ENCODE peak calls at places on chromosomes 7 and 10, in five cellular contexts. R is GM13977; T is CD4-positive, alpha-beta T cell; J is Calu3; E is IMR-90. K is an unnamed sample.

GRCh38 chr7:114691605-114692004 is 230.3 kb upstream of the MDFIC start:
- DNase-seq in T (no peak), J (no peak), R (no peak), E (no peak), K (no peak)

GRCh38 chr7:151371266-151371665 is 29.7 kb downstream of the NUB1 start:
- DNase-seq in R (no peak), J (no peak), T (no peak), E (no peak), K (no peak)

GRCh38 chr7:12199363-12199762 is 11.7 kb upstream of the TMEM106B start:
- DNase-seq in T (no peak), R (no peak), E (peak; percentile 14), J (no peak), K (no peak)

GRCh38 chr7:2576742-2577491 is 18.1 kb downstream of the IQCE start:
- DNase-seq in E (no peak), R (no peak), J (no peak), T (no peak), K (no peak)

GRCh38 chr10:118835682-118836326 is 81.0 kb upstream of the CACUL1 start:
- DNase-seq in J (peak; percentile 62), E (no peak), R (no peak), T (no peak), K (no peak)

GRCh38 chr7:4715385-4715770 is 33.3 kb downstream of the FOXK1 start:
- DNase-seq in R (no peak), J (no peak), E (peak; percentile 88), T (no peak), K (no peak)

GRCh38 chr10:102604379-102604960 is 39.8 kb upstream of the TRIM8 start:
- DNase-seq in T (no peak), J (peak; percentile 27), E (peak; percentile 92), R (no peak), K (no peak)

GRCh38 chr10:3805791-3806381 is 20.9 kb upstream of the KLF6 start:
- DNase-seq in T (no peak), E (peak; percentile 77), J (peak; percentile 57), R (no peak), K (no peak)

GRCh38 chr10:129764011-129764900 is 199.8 kb downstream of the EBF3 start:
- DNase-seq in E (no peak), T (no peak), J (no peak), R (no peak), K (no peak)

GRCh38 chr7:26356929-26357792 is 65.5 kb downstream of the SNX10 start:
- DNase-seq in E (no peak), T (no peak), J (no peak), R (no peak), K (no peak)

GRCh38 chr7:136275794-136276193 is 298.6 kb upstream of the MTPN start:
- DNase-seq in J (no peak), T (no peak), E (no peak), R (no peak), K (no peak)

GRCh38 chr10:76432274-76433012 is 1001.0 kb downstream of the LRMDA start:
- DNase-seq in T (no peak), E (peak; percentile 74), R (no peak), J (no peak), K (no peak)

GRCh38 chr7:30159698-30160143 is 24.9 kb downstream of the MTURN start:
- DNase-seq in E (peak; percentile 45), J (peak; percentile 30), T (no peak), R (no peak), K (no peak)

GRCh38 chr7:105003275-105003674 is 10.7 kb upstream of the KMT2E start:
- DNase-seq in J (no peak), T (no peak), R (no peak), E (peak; percentile 82), K (no peak)

GRCh38 chr7:45911311-45911710 is 9.8 kb downstream of the IGFBP3 start:
- DNase-seq in R (no peak), E (no peak), T (no peak), J (no peak), K (no peak)

GRCh38 chr10:96840841-96841518 is 8.9 kb downstream of the LCOR start:
- DNase-seq in T (no peak), J (peak; percentile 46), R (no peak), E (peak; percentile 60), K (no peak)

GRCh38 chr10:100327007-100327700 is 2.9 kb downstream of the PKD2L1 start:
- DNase-seq in R (peak; percentile 83), T (no peak), J (no peak), E (peak; percentile 10), K (no peak)

DNA sequence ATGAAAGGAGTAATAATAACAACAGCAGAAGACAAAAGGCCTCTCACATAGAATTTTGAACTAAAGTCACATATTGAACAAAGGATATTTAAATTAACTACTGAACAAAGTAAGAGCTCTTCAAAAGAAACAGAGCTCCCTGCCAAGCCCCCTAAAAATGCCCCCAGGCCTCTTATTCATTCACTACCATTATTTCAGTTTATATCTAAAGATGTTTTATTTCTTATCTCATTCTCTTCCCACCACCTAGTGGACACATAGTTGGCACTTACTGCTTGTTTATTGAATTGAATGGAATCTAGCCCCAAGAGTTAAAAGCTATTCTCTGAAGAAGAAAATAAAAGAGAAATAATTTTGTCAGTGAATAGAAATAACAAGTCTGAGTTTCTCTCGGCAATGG is 37.4 kb downstream of the VCL start:
- DNase-seq in T (no peak), J (no peak), R (no peak), E (peak; percentile 49), K (no peak)
- TF ChIP-seq CTCF in T (peak; percentile 39), J (no peak), R (peak; percentile 24), E (peak; percentile 23), K (peak; percentile 30)

DNA sequence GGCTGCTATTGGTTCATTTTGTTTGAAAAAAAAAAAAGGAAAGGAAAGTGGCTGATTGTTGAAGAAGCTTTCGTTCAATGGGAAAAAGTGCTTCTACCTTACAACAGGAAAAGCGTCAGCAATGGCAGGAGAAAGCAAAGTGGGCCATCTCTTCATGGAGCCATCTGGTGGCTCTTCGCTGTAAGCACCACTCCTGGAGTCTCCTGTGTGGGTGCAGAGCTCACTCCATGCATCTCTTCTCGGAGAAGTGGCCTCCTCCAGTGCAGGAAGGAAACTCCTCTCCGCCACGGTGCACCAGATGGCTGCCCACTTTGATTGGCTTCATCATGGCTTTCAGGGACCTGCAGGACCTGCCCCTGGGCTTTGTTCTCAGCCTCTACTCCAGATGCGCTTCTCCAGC is 250.9 kb downstream of the PTEN start:
- DNase-seq in R (no peak), E (peak; percentile 25), T (no peak), J (peak; percentile 32), K (no peak)
- TF ChIP-seq CTCF in R (peak; percentile 70), E (peak; percentile 34), T (peak; percentile 50), J (no peak), K (peak; percentile 57)

GRCh38 chr10:103736763-103737162 is 118.6 kb downstream of the SH3PXD2A start:
- DNase-seq in T (no peak), J (no peak), E (no peak), R (no peak), K (no peak)
- TF ChIP-seq CTCF in T (no peak), J (no peak), E (peak; percentile 3), R (no peak), K (no peak)

GRCh38 chr10:42755028-42755451 is 27.6 kb upstream of the BMS1 start:
- DNase-seq in E (no peak), R (no peak), J (peak; percentile 42), T (no peak), K (no peak)

GRCh38 chr10:42755591-42756093 is 27.0 kb upstream of the BMS1 start:
- DNase-seq in J (no peak), E (no peak), R (no peak), T (no peak), K (no peak)

GRCh38 chr10:42754155-42755027 is 28.2 kb upstream of the BMS1 start:
- DNase-seq in E (no peak), T (peak; percentile 11), R (peak; percentile 60), J (peak; percentile 40), K (peak; percentile 28)

GRCh38 chr10:42753126-42753506 is 29.5 kb upstream of the BMS1 start:
- DNase-seq in J (peak; percentile 92), E (peak; percentile 55), T (peak; percentile 53), R (peak; percentile 59), K (peak; percentile 50)

DNA sequence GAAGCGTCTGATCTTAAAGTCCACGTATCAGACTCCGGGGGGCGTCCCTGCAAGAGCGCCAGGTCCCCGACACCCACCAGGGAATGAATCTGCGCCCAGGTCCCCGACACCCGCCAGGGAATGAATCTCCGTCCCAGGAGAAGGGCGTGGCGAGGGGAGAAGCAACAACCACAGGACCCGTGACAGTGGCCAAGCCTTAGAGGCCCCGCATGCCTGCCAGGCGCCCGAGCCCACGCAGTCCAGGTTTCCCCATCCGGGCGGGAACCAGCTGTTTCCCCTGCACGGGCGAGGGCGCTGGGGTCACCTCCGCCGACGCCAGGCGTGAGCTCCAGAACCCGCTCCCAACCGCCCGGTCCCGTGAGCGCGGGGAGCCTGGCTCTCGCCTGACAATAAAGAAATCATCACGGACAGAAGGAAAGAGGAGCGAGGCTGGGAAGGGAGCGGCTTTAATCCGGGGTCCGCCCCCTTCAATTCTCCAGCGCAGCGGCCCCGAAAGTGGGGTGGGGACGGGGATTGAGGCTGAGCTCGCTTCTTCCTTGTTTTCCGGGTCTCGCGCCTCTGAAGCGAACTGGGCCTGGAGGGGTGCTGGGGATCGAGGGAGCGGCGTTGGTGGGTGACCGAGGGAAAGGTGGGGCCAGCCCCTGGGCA is 29.0 kb upstream of the BMS1 start:
- DNase-seq in R (no peak), T (no peak), J (peak; percentile 8), E (no peak), K (no peak)
- TF ChIP-seq CTCF in R (no peak), T (no peak), J (peak; percentile 5), E (no peak), K (no peak)

GRCh38 chr7:123682690-123683089 is 27.0 kb downstream of the LMOD2 start:
- DNase-seq in R (no peak), E (peak; percentile 77), T (no peak), J (peak; percentile 24), K (no peak)
- TF ChIP-seq CTCF in R (peak; percentile 49), E (peak; percentile 68), T (peak; percentile 68), J (peak; percentile 21), K (peak; percentile 67)

DNA sequence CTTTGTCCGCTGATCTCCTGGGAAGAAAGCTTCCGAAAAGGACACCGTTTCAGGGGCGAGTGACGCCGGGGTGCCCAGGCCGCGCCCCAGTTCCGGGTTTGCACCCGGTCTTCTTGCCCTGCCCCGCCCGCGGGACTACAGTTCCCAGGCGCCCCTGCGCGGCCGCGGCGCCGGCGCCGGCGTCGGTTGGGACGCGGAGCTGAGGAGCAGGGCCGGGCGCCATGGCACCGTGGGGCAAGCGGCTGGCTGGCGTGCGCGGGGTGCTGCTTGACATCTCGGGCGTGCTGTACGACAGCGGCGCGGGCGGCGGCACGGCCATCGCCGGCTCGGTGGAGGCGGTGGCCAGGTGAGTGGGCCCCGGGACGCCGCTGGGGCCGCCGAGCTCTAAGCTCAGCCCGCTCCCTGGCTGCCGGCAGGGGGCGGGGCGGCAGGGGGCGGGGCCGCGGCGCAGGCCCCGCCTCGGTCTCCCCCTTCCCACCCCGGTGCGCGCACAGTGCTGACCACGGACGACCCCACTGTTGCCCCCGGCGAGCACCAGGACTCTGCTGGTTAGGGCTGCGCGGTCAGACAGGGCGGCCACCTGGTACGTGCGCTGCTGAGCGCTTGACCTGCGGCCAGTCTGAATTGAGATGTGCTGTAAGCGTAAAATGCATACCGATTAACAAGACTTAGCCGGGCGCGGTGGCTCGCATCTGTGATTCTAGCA is at the start of gene LHPP:
- DNase-seq in T (peak; percentile 83), J (peak; percentile 80), E (peak; percentile 66), R (peak; percentile 96), K (peak; percentile 65)
- TF ChIP-seq CTCF in T (peak; percentile 17), J (peak; percentile 59), E (peak; percentile 17), R (no peak), K (no peak)

K was measured in D721Med.